ENCODE peak calls at places on chromosome 21, in five cellular contexts. T is tibial artery, I is pancreas, K is iris pigment epithelial cell, Y is upper lobe of left lung. W is an unnamed sample.

GRCh38 chr21:44083631-44084291 is 23.4 kb upstream of the PWP2 start:
- DNase-seq in T (no peak), I (no peak), K (no peak), Y (peak), W (peak)

GRCh38 chr21:25107708-25108107 is 499.6 kb downstream of the MRPL39 start:
- DNase-seq in T (no peak), I (no peak), K (peak), Y (no peak), W (no peak)

GRCh38 chr21:34881894-34882371 is 167.2 kb downstream of the RUNX1 start:
- DNase-seq in T (no peak), I (no peak), K (peak), Y (no peak), W (no peak)

GRCh38 chr21:44547656-44548331 is 3.5 kb downstream of the KRTAP10-2 start:
- DNase-seq in T (no peak), I (no peak), K (no peak), Y (no peak), W (peak)

GRCh38 chr21:37564924-37565529 is 198.5 kb downstream of the DYRK1A start:
- DNase-seq in T (no peak), I (no peak), K (peak), Y (peak), W (no peak)

GRCh38 chr21:38955495-38955894 is 149.8 kb downstream of the ETS2 start:
- DNase-seq in T (no peak), I (no peak), K (peak), Y (peak), W (peak)

GRCh38 chr21:21547368-21547953 is 549.3 kb downstream of the NCAM2 start:
- DNase-seq in T (no peak), I (no peak), K (peak), Y (no peak), W (no peak)

GRCh38 chr21:44884059-44884458 is 10.6 kb upstream of the PTTG1IP start:
- DNase-seq in T (no peak), I (no peak), K (no peak), Y (no peak), W (no peak)

GRCh38 chr21:17921579-17922530 is 102.7 kb upstream of the C21orf91 start:
- DNase-seq in T (no peak), I (no peak), K (peak), Y (no peak), W (no peak)

GRCh38 chr21:33403786-33404571 is 766 bp downstream of the IFNGR2 start:
- DNase-seq in T (peak), I (peak), K (peak), Y (peak), W (peak)

GRCh38 chr21:41316641-41317392 is at the start of gene FAM3B:
- DNase-seq in T (no peak), I (peak), K (no peak), Y (peak), W (peak)

GRCh38 chr21:46156678-46157077 is 1.3 kb upstream of the FTCD start:
- DNase-seq in T (peak), I (no peak), K (no peak), Y (no peak), W (peak)

GRCh38 chr21:32455548-32455947 is 43.0 kb downstream of the EVA1C start:
- DNase-seq in T (no peak), I (no peak), K (no peak), Y (no peak), W (no peak)

GRCh38 chr21:46157396-46157986 is 2.1 kb upstream of the FTCD start:
- DNase-seq in T (peak), I (peak), K (no peak), Y (no peak), W (no peak)

GRCh38 chr21:44065428-44065827 is 41.8 kb upstream of the PWP2 start:
- DNase-seq in T (no peak), I (no peak), K (peak), Y (peak), W (peak)

GRCh38 chr21:35394634-35395369 is 345.7 kb upstream of the RUNX1 start:
- DNase-seq in T (no peak), I (no peak), K (peak), Y (no peak), W (no peak)

GRCh38 chr21:45542667-45543370 is 579 bp upstream of the SLC19A1 start:
- DNase-seq in T (peak), I (peak), K (no peak), Y (peak), W (peak)

GRCh38 chr21:44925027-44925755 is 4.5 kb upstream of the ITGB2 start:
- DNase-seq in T (no peak), I (no peak), K (peak), Y (no peak), W (no peak)

GRCh38 chr21:26849428-26850115 is 4.4 kb upstream of the ADAMTS1 start:
- DNase-seq in T (no peak), I (no peak), K (peak), Y (no peak), W (no peak)

GRCh38 chr21:43209575-43210453 is 41.0 kb downstream of the CRYAA start:
- DNase-seq in T (peak), I (no peak), K (peak), Y (peak), W (no peak)

GRCh38 chr21:34109075-34109474 is 35.7 kb downstream of the MRPS6 start:
- DNase-seq in T (no peak), I (no peak), K (no peak), Y (no peak), W (no peak)

GRCh38 chr21:42567181-42567560 is 53.5 kb downstream of the SLC37A1 start:
- DNase-seq in T (no peak), I (no peak), K (no peak), Y (peak), W (no peak)

W was measured in stomach.